ENCODE peak calls at places on chromosomes 2 and 18, in five cellular contexts. One of them, this sample, is unnamed. For H3K36me3, the result is how much of the 10 kb centered on the place peaks cover.

GRCh38 chr2:221073650-221074049 is 498.5 kb downstream of the EPHA4 start:
- DNase-seq in spleen: no peak
- DNase-seq in K562: no peak
- DNase-seq in esophagus squamous epithelium: no peak
- DNase-seq in heart left ventricle: no peak
- DNase-seq in this sample: no peak

GRCh38 chr18:6629635-6630140 is 99.8 kb upstream of the ARHGAP28 start:
- DNase-seq in spleen: no peak
- DNase-seq in K562: no peak
- DNase-seq in esophagus squamous epithelium: no peak
- DNase-seq in heart left ventricle: no peak
- DNase-seq in this sample: no peak

GRCh38 chr2:64795024-64795592 is 141.4 kb upstream of the SERTAD2 start:
- DNase-seq in spleen: no peak
- DNase-seq in K562: no peak
- DNase-seq in esophagus squamous epithelium: no peak
- DNase-seq in heart left ventricle: no peak
- DNase-seq in this sample: no peak

GRCh38 chr2:237218756-237219155 is 133.1 kb downstream of the COPS8 start:
- DNase-seq in spleen: no peak
- DNase-seq in K562: no peak
- DNase-seq in esophagus squamous epithelium: no peak
- DNase-seq in heart left ventricle: no peak
- DNase-seq in this sample: no peak

GRCh38 chr2:177239934-177240600 is 24.5 kb downstream of the NFE2L2 start:
- DNase-seq in spleen: no peak
- DNase-seq in K562: no peak
- DNase-seq in esophagus squamous epithelium: peak
- DNase-seq in heart left ventricle: no peak
- DNase-seq in this sample: peak

GRCh38 chr18:48921305-48922202 is 29.2 kb downstream of the SMAD7 start:
- DNase-seq in spleen: no peak
- DNase-seq in K562: no peak
- DNase-seq in esophagus squamous epithelium: no peak
- DNase-seq in heart left ventricle: no peak
- DNase-seq in this sample: no peak

GRCh38 chr2:121187922-121188411 is 97.0 kb downstream of the TFCP2L1 start:
- DNase-seq in spleen: peak
- DNase-seq in K562: no peak
- DNase-seq in esophagus squamous epithelium: no peak
- DNase-seq in heart left ventricle: no peak
- DNase-seq in this sample: no peak

GRCh38 chr18:31943895-31944816 is 1.2 kb upstream of the TRAPPC8 start:
- DNase-seq in spleen: no peak
- DNase-seq in K562: peak
- DNase-seq in esophagus squamous epithelium: no peak
- DNase-seq in heart left ventricle: no peak
- DNase-seq in this sample: peak

GRCh38 chr2:36356199-36356989 is 816 bp downstream of the CRIM1 start:
- DNase-seq in spleen: peak
- DNase-seq in K562: no peak
- DNase-seq in esophagus squamous epithelium: no peak
- DNase-seq in heart left ventricle: peak
- DNase-seq in this sample: peak

GRCh38 chr2:24241528-24241927 is 66.7 kb downstream of the FAM228A start:
- DNase-seq in spleen: no peak
- DNase-seq in K562: no peak
- DNase-seq in esophagus squamous epithelium: no peak
- DNase-seq in heart left ventricle: no peak
- DNase-seq in this sample: no peak

GRCh38 chr2:24245986-24246779 is 71.3 kb downstream of the FAM228A start:
- DNase-seq in spleen: no peak
- DNase-seq in K562: no peak
- DNase-seq in esophagus squamous epithelium: no peak
- DNase-seq in heart left ventricle: no peak
- DNase-seq in this sample: no peak

GRCh38 chr2:24247592-24247991 is 72.7 kb downstream of the FAM228A start:
- DNase-seq in spleen: no peak
- DNase-seq in K562: no peak
- DNase-seq in esophagus squamous epithelium: no peak
- DNase-seq in heart left ventricle: no peak
- DNase-seq in this sample: no peak

DNA sequence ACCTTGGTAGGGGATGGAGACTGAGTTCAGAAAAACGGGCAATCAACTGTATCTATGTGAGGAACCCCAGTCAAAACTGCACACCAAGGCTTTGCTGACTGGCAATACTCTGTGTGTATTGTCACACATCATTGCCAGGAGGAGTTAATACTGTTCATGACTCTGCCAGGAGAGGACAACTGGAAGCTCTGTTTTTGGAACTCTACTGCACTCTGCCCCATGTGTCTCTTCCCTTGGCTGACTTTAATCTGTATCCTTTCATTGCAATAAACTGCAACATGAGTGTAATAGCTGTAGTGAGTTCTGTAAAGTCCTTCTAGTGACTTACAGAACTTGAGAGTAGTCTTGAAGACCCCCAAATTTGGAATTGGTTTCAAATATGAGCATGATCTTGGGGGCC is 72.3 kb downstream of the FAM228A start:
- DNase-seq in spleen: no peak
- DNase-seq in K562: no peak
- DNase-seq in esophagus squamous epithelium: no peak
- DNase-seq in heart left ventricle: no peak
- DNase-seq in this sample: no peak
- H3K36me3 ChIP-seq in spleen: half or more
- H3K36me3 ChIP-seq in K562: under half
- H3K36me3 ChIP-seq in esophagus squamous epithelium: under half
- H3K36me3 ChIP-seq in heart left ventricle: half or more
- H3K36me3 ChIP-seq in this sample: under half

GRCh38 chr2:157329524-157329923 is 3.9 kb upstream of the ERMN start:
- DNase-seq in spleen: peak
- DNase-seq in K562: no peak
- DNase-seq in esophagus squamous epithelium: no peak
- DNase-seq in heart left ventricle: no peak
- DNase-seq in this sample: no peak
- H3K27ac ChIP-seq in spleen: no peak
- H3K27ac ChIP-seq in K562: no peak
- H3K27ac ChIP-seq in esophagus squamous epithelium: no peak
- H3K27ac ChIP-seq in heart left ventricle: no peak
- H3K27ac ChIP-seq in this sample: no peak

GRCh38 chr2:159234868-159235267 is 51.6 kb downstream of the WDSUB1 start:
- DNase-seq in spleen: no peak
- DNase-seq in K562: no peak
- DNase-seq in esophagus squamous epithelium: no peak
- DNase-seq in heart left ventricle: no peak
- DNase-seq in this sample: no peak
- H3K36me3 ChIP-seq in spleen: half or more
- H3K36me3 ChIP-seq in K562: under half
- H3K36me3 ChIP-seq in esophagus squamous epithelium: under half
- H3K36me3 ChIP-seq in heart left ventricle: half or more
- H3K36me3 ChIP-seq in this sample: under half

GRCh38 chr2:167144179-167144898 is 256.1 kb downstream of the XIRP2 start:
- DNase-seq in spleen: no peak
- DNase-seq in K562: no peak
- DNase-seq in esophagus squamous epithelium: no peak
- DNase-seq in heart left ventricle: no peak
- DNase-seq in this sample: no peak

GRCh38 chr2:167140330-167140729 is 252.1 kb downstream of the XIRP2 start:
- DNase-seq in spleen: no peak
- DNase-seq in K562: no peak
- DNase-seq in esophagus squamous epithelium: no peak
- DNase-seq in heart left ventricle: no peak
- DNase-seq in this sample: no peak

GRCh38 chr2:167136876-167137579 is 248.7 kb downstream of the XIRP2 start:
- DNase-seq in spleen: no peak
- DNase-seq in K562: no peak
- DNase-seq in esophagus squamous epithelium: no peak
- DNase-seq in heart left ventricle: no peak
- DNase-seq in this sample: no peak

GRCh38 chr2:167142554-167142953 is 254.3 kb downstream of the XIRP2 start:
- DNase-seq in spleen: no peak
- DNase-seq in K562: no peak
- DNase-seq in esophagus squamous epithelium: no peak
- DNase-seq in heart left ventricle: no peak
- DNase-seq in this sample: no peak

DNA sequence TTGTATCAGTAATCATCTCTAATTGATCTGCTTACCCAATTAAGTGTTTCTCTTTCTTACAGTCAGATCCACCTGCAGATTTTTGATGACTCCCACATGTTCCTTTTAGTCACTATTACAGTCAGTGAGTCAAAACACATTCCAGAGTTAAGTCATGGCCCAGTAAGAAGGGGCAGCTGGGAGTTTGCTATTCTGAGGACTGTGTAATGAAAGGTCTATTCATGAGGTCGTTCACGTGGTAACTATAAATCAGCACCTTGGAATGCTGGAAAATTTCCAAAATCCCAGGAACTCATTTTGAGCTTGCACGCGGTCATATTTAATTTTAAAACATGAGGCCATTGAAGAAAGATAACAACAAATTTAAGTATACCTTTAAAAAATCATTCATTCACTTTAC is 252.5 kb downstream of the XIRP2 start:
- DNase-seq in spleen: no peak
- DNase-seq in K562: no peak
- DNase-seq in esophagus squamous epithelium: no peak
- DNase-seq in heart left ventricle: peak
- DNase-seq in this sample: no peak
- H3K27ac ChIP-seq in spleen: no peak
- H3K27ac ChIP-seq in K562: no peak
- H3K27ac ChIP-seq in esophagus squamous epithelium: no peak
- H3K27ac ChIP-seq in heart left ventricle: peak
- H3K27ac ChIP-seq in this sample: no peak

DNA sequence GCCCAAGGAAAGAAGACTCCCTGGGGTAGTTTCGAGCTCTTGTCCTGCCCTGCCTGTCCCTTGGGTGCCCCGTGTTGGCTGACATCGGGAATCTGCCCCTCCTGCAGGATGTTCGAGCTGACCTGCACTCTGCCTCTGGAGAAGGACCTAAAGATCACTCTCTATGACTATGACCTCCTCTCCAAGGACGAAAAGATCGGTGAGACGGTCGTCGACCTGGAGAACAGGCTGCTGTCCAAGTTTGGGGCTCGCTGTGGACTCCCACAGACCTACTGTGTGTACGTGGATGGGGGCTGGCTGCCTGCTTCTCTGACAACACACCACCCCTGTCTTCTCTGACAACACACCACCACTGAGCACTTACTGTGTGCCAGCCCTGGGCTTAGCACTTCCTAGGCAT is 210.8 kb downstream of the DYSF start:
- DNase-seq in spleen: peak
- DNase-seq in K562: no peak
- DNase-seq in esophagus squamous epithelium: no peak
- DNase-seq in heart left ventricle: no peak
- DNase-seq in this sample: no peak
- H3K36me3 ChIP-seq in spleen: half or more
- H3K36me3 ChIP-seq in K562: under half
- H3K36me3 ChIP-seq in esophagus squamous epithelium: under half
- H3K36me3 ChIP-seq in heart left ventricle: under half
- H3K36me3 ChIP-seq in this sample: under half

GRCh38 chr18:79680100-79680879 is 687 bp downstream of the CTDP1 start:
- DNase-seq in spleen: peak
- DNase-seq in K562: peak
- DNase-seq in esophagus squamous epithelium: no peak
- DNase-seq in heart left ventricle: no peak
- DNase-seq in this sample: peak

GRCh38 chr18:79682481-79682880 is 2.9 kb downstream of the CTDP1 start:
- DNase-seq in spleen: no peak
- DNase-seq in K562: no peak
- DNase-seq in esophagus squamous epithelium: no peak
- DNase-seq in heart left ventricle: no peak
- DNase-seq in this sample: no peak

GRCh38 chr18:79682896-79683625 is 3.5 kb downstream of the CTDP1 start:
- DNase-seq in spleen: no peak
- DNase-seq in K562: no peak
- DNase-seq in esophagus squamous epithelium: no peak
- DNase-seq in heart left ventricle: no peak
- DNase-seq in this sample: peak

GRCh38 chr18:79680891-79681339 is 1.3 kb downstream of the CTDP1 start:
- DNase-seq in spleen: peak
- DNase-seq in K562: no peak
- DNase-seq in esophagus squamous epithelium: no peak
- DNase-seq in heart left ventricle: no peak
- DNase-seq in this sample: no peak

DNA sequence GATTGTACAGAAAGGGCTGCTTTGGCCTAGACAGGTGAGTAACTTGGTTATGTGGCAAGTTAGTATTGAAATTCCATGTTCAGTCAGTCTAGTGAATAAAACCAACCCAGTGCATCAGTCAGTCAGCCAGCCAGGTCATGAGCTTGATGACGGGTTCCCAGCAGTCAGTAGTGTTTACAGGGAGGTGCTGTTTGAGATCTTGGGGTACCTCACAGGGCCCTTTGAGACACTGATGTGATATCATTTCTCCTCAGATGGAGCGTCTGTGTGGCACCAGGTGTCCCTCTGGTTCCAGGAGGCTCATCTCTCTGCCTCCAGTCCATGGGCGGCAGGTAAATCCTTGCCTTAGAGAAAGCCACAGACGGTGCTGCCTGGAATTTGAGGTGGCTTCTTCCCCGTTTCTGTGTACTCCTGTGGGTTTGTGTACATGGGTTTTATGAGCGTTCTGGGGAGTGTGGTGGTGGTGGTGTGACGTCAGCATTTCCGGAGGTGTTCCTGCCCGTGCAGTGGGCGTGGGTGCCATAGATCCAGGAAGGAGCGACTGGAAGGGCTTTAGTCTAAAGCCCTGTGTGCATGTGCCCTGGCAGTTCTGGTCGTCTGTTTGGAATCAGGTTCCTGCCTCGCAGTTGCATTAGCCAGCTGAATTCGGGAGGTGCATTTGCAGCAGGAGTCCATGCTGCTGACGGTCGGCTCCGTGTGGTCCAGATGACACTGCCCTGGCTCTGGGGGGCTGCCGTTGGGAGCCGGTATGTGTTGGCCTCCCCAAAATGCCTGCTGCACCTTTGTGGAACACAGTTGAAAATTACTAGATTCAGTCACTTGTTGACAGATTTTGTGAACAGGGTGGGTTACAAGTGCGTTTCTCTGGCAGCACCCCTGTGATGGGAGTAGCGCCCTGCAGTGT is 2.1 kb downstream of the CTDP1 start:
- DNase-seq in spleen: peak
- DNase-seq in K562: no peak
- DNase-seq in esophagus squamous epithelium: no peak
- DNase-seq in heart left ventricle: no peak
- DNase-seq in this sample: peak
- H3K27ac ChIP-seq in spleen: no peak
- H3K27ac ChIP-seq in K562: no peak
- H3K27ac ChIP-seq in esophagus squamous epithelium: no peak
- H3K27ac ChIP-seq in heart left ventricle: no peak
- H3K27ac ChIP-seq in this sample: peak

DNA sequence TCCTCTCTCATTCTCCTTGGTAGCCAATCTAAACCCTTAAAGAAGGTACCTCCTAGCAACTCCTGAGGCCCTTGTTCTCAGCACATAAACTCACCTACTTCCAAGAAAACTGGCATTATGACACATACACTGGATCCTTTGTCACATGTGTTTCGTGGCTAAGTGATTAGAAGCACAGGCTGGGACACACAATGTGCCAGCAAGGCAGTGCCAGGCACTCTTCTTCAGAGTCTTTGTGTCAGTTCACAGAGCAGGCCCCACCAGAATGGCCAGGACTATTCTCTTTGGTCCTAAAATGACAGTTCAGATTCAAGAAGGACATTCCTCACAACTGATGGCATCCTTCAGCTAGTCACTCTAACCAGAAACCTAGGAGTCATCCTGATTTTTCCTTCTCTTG is 40.3 kb downstream of the SMC6 start:
- DNase-seq in spleen: no peak
- DNase-seq in K562: no peak
- DNase-seq in esophagus squamous epithelium: no peak
- DNase-seq in heart left ventricle: no peak
- DNase-seq in this sample: no peak
- H3K36me3 ChIP-seq in spleen: half or more
- H3K36me3 ChIP-seq in K562: half or more
- H3K36me3 ChIP-seq in esophagus squamous epithelium: under half
- H3K36me3 ChIP-seq in heart left ventricle: half or more
- H3K36me3 ChIP-seq in this sample: under half